ENCODE peak calls at places on chromosome 9, in five cellular contexts. F is heart left ventricle; X is body of pancreas; H is CD4-positive, alpha-beta T cell; V is cardiac muscle cell. M is an unnamed sample.

GRCh38 chr9:26744362-26744965 is 148.1 kb downstream of the CAAP1 start:
- DNase-seq in F (no peak), X (no peak), H (no peak), V (peak; percentile 41), M (no peak)

GRCh38 chr9:125772740-125773139 is 25.6 kb downstream of the PBX3 start:
- DNase-seq in F (no peak), X (no peak), H (no peak), V (no peak), M (no peak)

GRCh38 chr9:14769235-14769580 is 46.7 kb upstream of the CER1 start:
- DNase-seq in F (no peak), X (no peak), H (no peak), V (peak; percentile 28), M (no peak)

GRCh38 chr9:127307802-127308201 is 43.2 kb downstream of the GARNL3 start:
- DNase-seq in F (peak; percentile 56), X (peak; percentile 74), H (no peak), V (no peak), M (no peak)

GRCh38 chr9:132559711-132560110 is 22.7 kb upstream of the BARHL1 start:
- DNase-seq in F (no peak), X (no peak), H (no peak), V (no peak), M (no peak)

GRCh38 chr9:128685022-128685332 is 4.0 kb upstream of the SET start:
- DNase-seq in F (no peak), X (no peak), H (no peak), V (peak; percentile 67), M (no peak)

GRCh38 chr9:72560086-72560485 is 38.7 kb downstream of the TMC1 start:
- DNase-seq in F (no peak), X (no peak), H (no peak), V (no peak), M (no peak)

GRCh38 chr9:133516961-133517350 is 7.8 kb downstream of the MYMK start:
- DNase-seq in F (peak; percentile 14), X (no peak), H (no peak), V (no peak), M (no peak)

GRCh38 chr9:12290166-12290869 is 402.9 kb upstream of the TYRP1 start:
- DNase-seq in F (no peak), X (no peak), H (no peak), V (no peak), M (no peak)

GRCh38 chr9:129306318-129306973 is 128.4 kb upstream of the IER5L start:
- DNase-seq in F (no peak), X (no peak), H (no peak), V (no peak), M (no peak)

GRCh38 chr9:73050062-73050814 is 97.4 kb upstream of the ALDH1A1 start:
- DNase-seq in F (no peak), X (no peak), H (no peak), V (no peak), M (no peak)

GRCh38 chr9:116647515-116647809 is 39.6 kb upstream of the TRIM32 start:
- DNase-seq in F (peak; percentile 69), X (peak; percentile 24), H (no peak), V (no peak), M (no peak)

GRCh38 chr9:137645211-137645610 is 26.4 kb downstream of the EHMT1 start:
- DNase-seq in F (no peak), X (no peak), H (no peak), V (no peak), M (no peak)

GRCh38 chr9:1929722-1930621 is 85.2 kb upstream of the SMARCA2 start:
- DNase-seq in F (no peak), X (no peak), H (no peak), V (no peak), M (no peak)

GRCh38 chr9:2016411-2017208 is 1.5 kb downstream of the SMARCA2 start:
- DNase-seq in F (peak; percentile 88), X (peak; percentile 79), H (peak; percentile 58), V (peak; percentile 64), M (peak; percentile 64)

GRCh38 chr9:976805-977360 is 428 bp downstream of the DMRT3 start:
- DNase-seq in F (no peak), X (no peak), H (no peak), V (no peak), M (no peak)

GRCh38 chr9:137358126-137358525 is 56.1 kb upstream of the NRARP start:
- DNase-seq in F (no peak), X (no peak), H (no peak), V (no peak), M (no peak)

GRCh38 chr9:78273761-78274160 is 23.2 kb upstream of the PSAT1 start:
- DNase-seq in F (no peak), X (no peak), H (no peak), V (no peak), M (no peak)

GRCh38 chr9:14706530-14707140 is 13.4 kb upstream of the ZDHHC21 start:
- DNase-seq in F (no peak), X (no peak), H (no peak), V (no peak), M (no peak)

GRCh38 chr9:88811511-88811910 is 179.8 kb upstream of the S1PR3 start:
- DNase-seq in F (no peak), X (no peak), H (no peak), V (no peak), M (no peak)

GRCh38 chr9:599933-600461 is 241.5 kb upstream of the DMRT1 start:
- DNase-seq in F (no peak), X (no peak), H (no peak), V (no peak), M (no peak)

GRCh38 chr9:89533396-89534187 is 35.7 kb upstream of the SEMA4D start:
- DNase-seq in F (no peak), X (no peak), H (no peak), V (no peak), M (no peak)

GRCh38 chr9:27569406-27569805 is 3.9 kb downstream of the C9orf72 start:
- DNase-seq in F (no peak), X (no peak), H (no peak), V (no peak), M (no peak)

GRCh38 chr9:86734762-86735161 is 212.5 kb downstream of the GAS1 start:
- DNase-seq in F (no peak), X (no peak), H (no peak), V (no peak), M (no peak)

GRCh38 chr9:106992186-106992585 is 129.2 kb downstream of the ZNF462 start:
- DNase-seq in F (no peak), X (no peak), H (no peak), V (no peak), M (no peak)

GRCh38 chr9:100222674-100223073 is 123.6 kb downstream of the INVS start:
- DNase-seq in F (no peak), X (no peak), H (no peak), V (no peak), M (no peak)

GRCh38 chr9:69546265-69546664 is 125.9 kb downstream of the APBA1 start:
- DNase-seq in F (no peak), X (no peak), H (no peak), V (peak; percentile 74), M (no peak)

GRCh38 chr9:106757539-106757938 is 105.4 kb upstream of the ZNF462 start:
- DNase-seq in F (no peak), X (no peak), H (no peak), V (no peak), M (no peak)

GRCh38 chr9:87069690-87070089 is 122.4 kb upstream of the GAS1 start:
- DNase-seq in F (no peak), X (no peak), H (no peak), V (no peak), M (no peak)

GRCh38 chr9:31390352-31391025 is 994.0 kb upstream of the ACO1 start:
- DNase-seq in F (no peak), X (no peak), H (no peak), V (no peak), M (no peak)

GRCh38 chr9:31394040-31394473 is 990.4 kb upstream of the ACO1 start:
- DNase-seq in F (no peak), X (no peak), H (no peak), V (no peak), M (no peak)

DNA sequence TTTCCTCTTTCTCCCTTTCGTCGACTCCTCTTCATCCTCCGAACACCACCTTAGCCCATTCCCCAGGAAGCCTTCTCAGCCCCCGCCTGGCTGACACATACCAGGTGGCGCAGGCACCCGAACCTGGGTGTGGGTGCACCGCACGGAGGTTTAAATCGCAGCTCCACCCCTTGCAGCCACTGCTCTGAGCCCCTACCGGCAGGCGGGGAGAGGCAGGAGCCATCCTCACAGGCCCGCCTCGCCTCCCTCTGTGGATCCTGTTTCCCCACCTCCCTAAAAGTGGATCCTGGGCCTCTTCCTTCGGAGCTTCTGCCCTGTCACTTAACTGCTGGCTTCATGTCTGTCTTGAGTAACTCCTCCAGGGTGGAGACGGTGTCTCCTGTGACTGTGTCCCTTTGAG is 110.7 kb downstream of the OLFM1 start:
- DNase-seq in F (no peak), X (no peak), H (no peak), V (no peak), M (no peak)
- H3K9me3 ChIP-seq in F (no peaks in the 10 kb centered on the region), X (no peaks in the 10 kb centered on the region), H (no peaks in the 10 kb centered on the region), V (no peaks in the 10 kb centered on the region), M (no peaks in the 10 kb centered on the region)

GRCh38 chr9:40913096-40913719 is 215.3 kb downstream of the FOXD4L6 start:
- DNase-seq in F (no peak), X (no peak), H (no peak), V (no peak), M (no peak)
- H3K9me3 ChIP-seq in F (peaks cover 90% of the 10 kb centered on the region), X (peaks cover 90% of the 10 kb centered on the region), H (peaks cover 76% of the 10 kb centered on the region), V (peaks cover 35% of the 10 kb centered on the region), M (peaks cover 62% of the 10 kb centered on the region)

GRCh38 chr9:122606587-122606986 is 8.0 kb upstream of the OR1Q1 start:
- DNase-seq in F (no peak), X (no peak), H (no peak), V (no peak), M (no peak)
- H3K9me3 ChIP-seq in F (peaks cover 3% of the 10 kb centered on the region), X (no peaks in the 10 kb centered on the region), H (no peaks in the 10 kb centered on the region), V (no peaks in the 10 kb centered on the region), M (no peaks in the 10 kb centered on the region)

GRCh38 chr9:135247174-135247930 is 159.9 kb downstream of the OLFM1 start:
- DNase-seq in F (peak; percentile 8), X (peak; percentile 74), H (no peak), V (no peak), M (no peak)

GRCh38 chr9:135246248-135247173 is 159.0 kb downstream of the OLFM1 start:
- DNase-seq in F (peak; percentile 14), X (no peak), H (no peak), V (no peak), M (no peak)

GRCh38 chr9:135244271-135244691 is 156.8 kb downstream of the OLFM1 start:
- DNase-seq in F (peak; percentile 19), X (peak; percentile 83), H (no peak), V (no peak), M (no peak)

GRCh38 chr9:135244751-135245221 is 157.3 kb downstream of the OLFM1 start:
- DNase-seq in F (peak; percentile 69), X (peak; percentile 78), H (no peak), V (no peak), M (no peak)

DNA sequence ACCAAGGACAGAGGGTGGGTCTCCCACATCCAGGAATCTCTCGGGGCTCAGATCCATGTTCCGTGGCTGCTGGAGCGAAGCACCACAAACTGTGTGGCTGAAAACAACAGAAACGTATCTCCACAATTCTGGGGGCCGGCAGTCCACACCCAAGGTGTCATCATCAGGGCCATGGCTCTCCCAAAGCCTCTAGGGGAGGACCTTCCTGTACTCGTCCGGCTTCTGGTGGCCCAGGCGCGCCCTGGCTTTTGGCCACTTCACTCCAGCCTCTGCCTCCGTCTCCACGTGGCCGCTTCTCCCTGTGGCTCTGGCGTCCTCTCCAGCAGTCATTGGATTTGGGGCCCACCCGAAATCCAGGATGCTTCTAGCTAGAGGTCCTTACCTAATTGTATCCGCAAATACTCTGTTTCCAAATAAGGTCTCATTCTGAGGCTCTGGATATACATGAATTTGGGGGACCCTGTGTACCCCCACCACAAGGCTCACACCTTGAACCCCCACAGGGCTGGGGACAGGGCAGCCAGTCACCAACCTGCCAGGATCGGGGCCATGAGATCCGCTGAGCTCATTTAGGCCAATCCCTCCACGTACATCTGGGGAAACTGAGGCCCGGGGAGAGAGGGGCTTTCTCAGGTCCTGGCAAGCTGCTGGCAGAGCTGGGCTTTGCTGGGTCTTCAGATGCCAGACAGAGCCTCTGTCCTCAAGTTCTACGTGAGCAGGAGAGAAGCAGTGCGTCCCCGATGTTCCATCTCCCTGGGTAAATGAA is 158.2 kb downstream of the OLFM1 start:
- DNase-seq in F (peak; percentile 9), X (no peak), H (no peak), V (no peak), M (no peak)
- H3K9me3 ChIP-seq in F (no peaks in the 10 kb centered on the region), X (no peaks in the 10 kb centered on the region), H (no peaks in the 10 kb centered on the region), V (no peaks in the 10 kb centered on the region), M (no peaks in the 10 kb centered on the region)